ENCODE peak calls at places on chromosomes 6 and 20, in six cellular contexts. G is T-helper 9 cell, C is neural crest cell, P is cardiac fibroblast, J is KG1, W is EH. I is an unnamed sample.

GRCh38 chr6:20954325-20954724 is 420.1 kb downstream of the CDKAL1 start:
- DNase-seq in G (no peak), C (no peak), P (no peak), J (no peak), W (no peak), I (no peak)

GRCh38 chr6:90719321-90720195 is 132.7 kb upstream of the MAP3K7 start:
- DNase-seq in G (no peak), C (no peak), P (no peak), J (no peak), W (no peak), I (no peak)

GRCh38 chr6:28134015-28134414 is 7.7 kb upstream of the ZKSCAN8 start:
- DNase-seq in G (no peak), C (peak; percentile 13), P (peak; percentile 65), J (no peak), W (peak; percentile 66), I (no peak)

GRCh38 chr20:51450984-51451383 is 91.5 kb downstream of the NFATC2 start:
- DNase-seq in G (no peak), C (no peak), P (no peak), J (no peak), W (no peak), I (no peak)

GRCh38 chr6:5541751-5542432 is 280.6 kb downstream of the FARS2 start:
- DNase-seq in G (no peak), C (no peak), P (peak; percentile 55), J (no peak), W (peak; percentile 45), I (no peak)

GRCh38 chr20:5127204-5127858 is 523 bp downstream of the CDS2 start:
- DNase-seq in G (peak; percentile 60), C (peak; percentile 8), P (peak; percentile 54), J (peak; percentile 77), W (peak; percentile 42), I (peak; percentile 38)

GRCh38 chr6:105515054-105515453 is 112.2 kb upstream of the PREP start:
- DNase-seq in G (no peak), C (no peak), P (no peak), J (no peak), W (no peak), I (no peak)

GRCh38 chr6:109373762-109374161 is 8.5 kb downstream of the CD164 start:
- DNase-seq in G (no peak), C (no peak), P (no peak), J (no peak), W (no peak), I (no peak)

GRCh38 chr6:20732896-20733295 is 198.6 kb downstream of the CDKAL1 start:
- DNase-seq in G (no peak), C (no peak), P (no peak), J (no peak), W (no peak), I (no peak)

GRCh38 chr6:47479156-47479541 is 1.6 kb downstream of the CD2AP start:
- DNase-seq in G (no peak), C (no peak), P (peak; percentile 18), J (no peak), W (peak; percentile 20), I (no peak)